ENCODE peak calls at places on chromosomes 4 and X, in nine cellular contexts. S, X, R, E, A, J, D, B and M are unnamed samples.

GRCh38 chrX:68232206-68232605 is 201.1 kb downstream of the OPHN1 start:
- DNase-seq in A (no peak), E (no peak), R (no peak), J (no peak), S (no peak), B (no peak), X (no peak), D (no peak), M (peak; percentile 67)

GRCh38 chr4:21753084-21753760 is 195.3 kb downstream of the KCNIP4 start:
- DNase-seq in D (no peak), E (no peak), B (no peak), J (no peak), S (no peak), A (peak; percentile 18), X (no peak), R (no peak), M (peak; percentile 62)

GRCh38 chrX:72002886-72003285 is 92.2 kb downstream of the NHSL2 start:
- DNase-seq in D (no peak), E (no peak), J (no peak), A (no peak), R (no peak), S (no peak), B (no peak), X (no peak), M (no peak)

GRCh38 chr4:72077346-72077745 is 45.5 kb downstream of the NPFFR2 start:
- DNase-seq in X (no peak), B (no peak), S (no peak), A (no peak), E (no peak), D (no peak), J (no peak), R (no peak), M (no peak)

GRCh38 chr4:20354120-20354519 is 102.4 kb downstream of the SLIT2 start:
- DNase-seq in X (no peak), J (no peak), A (no peak), D (no peak), R (no peak), S (no peak), B (no peak), E (no peak), M (no peak)

GRCh38 chrX:147550217-147550616 is 361.5 kb upstream of the FMR1 start:
- DNase-seq in J (no peak), B (no peak), E (no peak), X (no peak), A (no peak), S (no peak), D (no peak), R (no peak), M (no peak)

GRCh38 chr4:91590242-91590641 is 713.5 kb upstream of the GRID2 start:
- DNase-seq in J (no peak), R (no peak), E (no peak), B (no peak), D (no peak), A (no peak), X (peak; percentile 4), S (no peak), M (no peak)

GRCh38 chr4:123986268-123986798 is 589.7 kb downstream of the SPRY1 start:
- DNase-seq in E (no peak), R (no peak), B (peak; percentile 53), A (peak; percentile 84), J (peak; percentile 92), S (peak; percentile 85), X (peak; percentile 95), D (no peak), M (peak; percentile 74)

GRCh38 chr4:13528823-13529129 is 15.5 kb downstream of the NKX3-2 start:
- DNase-seq in D (no peak), X (no peak), E (no peak), J (no peak), S (no peak), B (no peak), R (no peak), A (no peak), M (no peak)

GRCh38 chr4:182560358-182560757 is 317.2 kb downstream of the TENM3 start:
- DNase-seq in J (peak; percentile 76), A (no peak), D (no peak), S (peak; percentile 46), B (no peak), X (no peak), E (peak; percentile 86), R (no peak), M (no peak)

GRCh38 chr4:54840992-54841768 is 183.4 kb downstream of the KIT start:
- DNase-seq in E (no peak), B (no peak), S (peak; percentile 46), X (peak; percentile 29), D (no peak), R (peak; percentile 30), A (peak; percentile 67), J (peak; percentile 2), M (no peak)

GRCh38 chr4:38489924-38490639 is 173.9 kb upstream of the KLF3 start:
- DNase-seq in R (peak; percentile 52), D (no peak), S (peak; percentile 3), J (peak; percentile 46), A (peak; percentile 4), B (no peak), X (peak; percentile 66), E (no peak), M (peak; percentile 47)

GRCh38 chr4:153374471-153374870 is 30.0 kb downstream of the MND1 start:
- DNase-seq in R (no peak), S (no peak), E (no peak), J (no peak), A (peak; percentile 76), X (peak; percentile 14), B (no peak), D (no peak), M (no peak)

GRCh38 chr4:153112071-153112460 is 92.2 kb upstream of the TRIM2 start:
- DNase-seq in E (no peak), S (no peak), J (no peak), R (no peak), X (no peak), B (no peak), D (no peak), A (no peak), M (no peak)

GRCh38 chrX:74603040-74603439 is 11.4 kb downstream of the RLIM start:
- DNase-seq in D (no peak), E (no peak), A (no peak), J (no peak), X (no peak), S (no peak), R (no peak), B (no peak), M (no peak)

GRCh38 chrX:74602142-74602541 is 12.3 kb downstream of the RLIM start:
- DNase-seq in B (no peak), D (no peak), A (no peak), E (no peak), X (no peak), S (no peak), R (no peak), J (no peak), M (no peak)

GRCh38 chrX:74606342-74606741 is 8.1 kb downstream of the RLIM start:
- DNase-seq in A (no peak), R (no peak), D (no peak), S (no peak), B (no peak), J (no peak), E (no peak), X (no peak), M (no peak)

DNA sequence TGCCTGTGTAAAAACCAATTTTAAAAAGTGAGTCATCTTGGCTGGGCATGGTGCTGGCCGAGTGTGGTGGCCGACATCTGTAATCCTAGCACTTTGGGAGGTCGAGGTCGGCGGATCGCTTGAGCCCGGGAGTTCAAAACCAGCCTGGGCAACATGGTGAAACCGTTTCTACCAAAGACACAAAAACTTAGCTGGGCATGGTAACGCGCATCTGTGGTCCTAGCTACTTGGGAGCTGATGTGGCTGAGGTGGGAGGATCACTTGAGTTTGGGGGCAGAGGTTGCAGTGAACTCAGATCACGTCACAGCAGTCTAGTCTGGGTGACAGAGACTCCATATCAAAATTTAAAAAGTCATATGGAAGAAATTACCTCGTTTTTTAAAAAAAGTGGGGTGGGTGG is 7.6 kb downstream of the RLIM start:
- DNase-seq in A (no peak), S (no peak), E (no peak), D (no peak), J (no peak), X (no peak), R (no peak), B (no peak), M (no peak)
- TF ChIP-seq CTCF in A (no peak), S (no peak), E (no peak), D (no peak), J (no peak), X (no peak), R (no peak), B (no peak), M (no peak)

GRCh38 chr4:869776-870175 is 43.8 kb upstream of the CPLX1 start:
- DNase-seq in E (no peak), D (no peak), R (no peak), J (no peak), X (no peak), S (no peak), A (no peak), B (no peak), M (no peak)
- TF ChIP-seq CTCF in E (no peak), D (no peak), R (no peak), J (no peak), X (no peak), S (no peak), A (no peak), B (no peak), M (no peak)

GRCh38 chrX:41906515-41907165 is 16.7 kb downstream of the CASK start:
- DNase-seq in S (no peak), J (no peak), X (peak; percentile 10), R (no peak), A (no peak), D (no peak), E (no peak), B (no peak), M (peak; percentile 67)
- TF ChIP-seq CTCF in S (no peak), J (no peak), X (no peak), R (no peak), A (no peak), D (no peak), E (no peak), B (no peak), M (no peak)

DNA sequence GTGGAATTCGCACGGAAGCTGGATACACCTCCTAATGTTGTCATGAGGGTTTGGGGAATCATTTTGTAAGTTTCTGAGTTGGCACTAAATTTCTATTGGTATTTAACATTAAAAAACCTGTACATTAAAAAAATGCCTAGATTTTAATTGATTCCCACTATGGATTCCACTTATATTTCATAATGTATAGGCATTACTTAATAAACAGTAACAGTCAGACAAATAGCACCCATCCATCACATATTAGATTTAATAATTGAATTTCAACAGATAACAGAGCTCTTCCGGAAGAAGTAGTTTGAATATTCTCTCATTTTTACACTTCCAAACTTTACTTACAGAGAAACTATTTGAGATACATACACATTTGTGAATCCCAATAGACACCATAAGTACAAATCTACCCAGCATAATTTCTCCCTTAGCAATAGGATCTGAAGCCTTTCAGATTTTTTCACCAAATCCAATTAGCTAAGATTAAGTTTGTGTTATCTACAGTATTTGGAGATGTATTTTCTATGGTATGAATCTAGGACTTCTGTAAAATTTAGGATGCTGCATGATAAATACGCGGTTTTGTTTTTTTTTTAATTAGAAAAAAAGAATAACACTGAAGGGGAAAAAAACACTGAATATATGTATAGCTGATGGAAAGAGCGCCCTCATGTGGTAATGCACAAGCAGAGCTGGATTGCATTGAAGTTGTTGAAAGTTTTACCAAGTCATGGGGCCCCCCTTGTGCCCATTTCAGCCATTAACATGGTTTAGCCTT is 12.2 kb upstream of the ODAM start:
- DNase-seq in A (peak; percentile 7), B (no peak), E (peak; percentile 9), S (no peak), D (no peak), R (peak; percentile 28), X (peak; percentile 84), J (peak; percentile 48), M (peak; percentile 44)
- TF ChIP-seq CTCF in A (peak; percentile 54), B (peak; percentile 34), E (peak; percentile 83), S (peak; percentile 57), D (peak; percentile 28), R (peak; percentile 40), X (peak; percentile 81), J (peak; percentile 66), M (peak; percentile 78)